ENCODE peak calls at places on chromosome 4, in six cellular contexts. M is upper lobe of right lung; N is stimulated activated CD4-positive, alpha-beta T cell treated with anti-CD3 and anti-CD28 coated beads, Interleukin-15, amount 100 ng/mL, for 1 hour; R is ureter; B is cardiac fibroblast; Y is astrocyte. T is an unnamed sample.

GRCh38 chr4:168883513-168883912 is 126.5 kb downstream of the CBR4 start:
- DNase-seq in Y (peak; percentile 47), B (peak; percentile 73), M (no peak), R (no peak), N (no peak), T (no peak)

GRCh38 chr4:43564601-43565000 is 672.1 kb downstream of the GRXCR1 start:
- DNase-seq in B (no peak), R (no peak), M (no peak), N (no peak), Y (no peak), T (no peak)

GRCh38 chr4:88771883-88772450 is 74.3 kb upstream of the NAP1L5 start:
- DNase-seq in Y (no peak), N (no peak), R (no peak), B (no peak), M (no peak), T (no peak)

GRCh38 chr4:107034982-107035710 is 967 bp downstream of the DKK2 start:
- DNase-seq in M (no peak), B (peak; percentile 23), N (no peak), Y (peak; percentile 31), R (no peak), T (peak; percentile 70)

GRCh38 chr4:33080262-33080661 is 2360.1 kb downstream of the PCDH7 start:
- DNase-seq in R (no peak), M (no peak), Y (no peak), B (peak; percentile 10), N (no peak), T (no peak)

GRCh38 chr4:138910914-138911336 is 104.7 kb upstream of the NOCT start:
- DNase-seq in R (peak; percentile 79), B (peak; percentile 91), M (peak; percentile 71), N (no peak), Y (peak; percentile 79), T (peak; percentile 74)

GRCh38 chr4:15244354-15244753 is 183.5 kb upstream of the C1QTNF7 start:
- DNase-seq in R (no peak), M (no peak), Y (peak; percentile 68), B (peak; percentile 62), N (no peak), T (no peak)

GRCh38 chr4:87916636-87917035 is 58.9 kb upstream of the SPP1 start:
- DNase-seq in R (no peak), N (no peak), M (no peak), Y (peak; percentile 51), B (no peak), T (peak; percentile 35)

GRCh38 chr4:122625156-122625555 is 4.3 kb upstream of the IL21 start:
- DNase-seq in M (no peak), Y (no peak), R (no peak), B (peak; percentile 80), N (no peak), T (no peak)

GRCh38 chr4:88779431-88779830 is 81.8 kb upstream of the NAP1L5 start:
- DNase-seq in N (no peak), M (no peak), B (peak; percentile 45), R (no peak), Y (peak; percentile 86), T (no peak)

GRCh38 chr4:34921391-34921790 is 1322.9 kb downstream of the ARAP2 start:
- DNase-seq in Y (no peak), M (no peak), N (no peak), B (no peak), R (no peak), T (no peak)

GRCh38 chr4:77181737-77182136 is 24.7 kb downstream of the CCNG2 start:
- DNase-seq in N (no peak), Y (no peak), R (no peak), M (no peak), B (no peak), T (no peak)

GRCh38 chr4:52957220-52957686 is 95.1 kb downstream of the RASL11B start:
- DNase-seq in B (no peak), M (no peak), Y (peak; percentile 24), R (no peak), N (no peak), T (no peak)

GRCh38 chr4:119667802-119668201 is 39.2 kb upstream of the PDE5A start:
- DNase-seq in B (no peak), Y (no peak), R (no peak), N (no peak), M (no peak), T (no peak)

GRCh38 chr4:151563194-151563593 is 154.2 kb downstream of the FHIP1A start:
- DNase-seq in Y (peak; percentile 31), N (no peak), B (no peak), M (no peak), R (peak; percentile 56), T (no peak)

GRCh38 chr4:22072240-22072639 is 123.7 kb upstream of the KCNIP4 start:
- DNase-seq in N (no peak), Y (no peak), M (no peak), B (no peak), R (no peak), T (no peak)

GRCh38 chr4:52015366-52015765 is 4.8 kb downstream of the LRRC66 start:
- DNase-seq in M (no peak), Y (no peak), N (no peak), B (no peak), R (no peak), T (no peak)

GRCh38 chr4:26884486-26884988 is 23.9 kb downstream of the STIM2 start:
- DNase-seq in B (peak; percentile 6), R (no peak), Y (no peak), M (no peak), N (no peak), T (no peak)

GRCh38 chr4:55661398-55662056 is 25.4 kb upstream of the NMU start:
- DNase-seq in M (no peak), N (no peak), Y (no peak), R (no peak), B (no peak), T (no peak)

GRCh38 chr4:127788517-127788916 is 6.4 kb downstream of the HSPA4L start:
- DNase-seq in B (peak; percentile 13), Y (no peak), M (no peak), N (no peak), R (no peak), T (no peak)

GRCh38 chr4:3418029-3418762 is 23.6 kb upstream of the HGFAC start:
- DNase-seq in Y (no peak), B (no peak), N (no peak), R (no peak), M (peak; percentile 52), T (peak; percentile 71)

GRCh38 chr4:149531861-149532260 is 283.8 kb downstream of the IQCM start:
- DNase-seq in B (peak; percentile 20), Y (peak; percentile 42), M (no peak), R (no peak), N (no peak), T (no peak)

GRCh38 chr4:15040916-15041463 is 38.7 kb downstream of the CPEB2 start:
- DNase-seq in Y (no peak), M (no peak), B (peak; percentile 43), R (no peak), N (no peak), T (no peak)

GRCh38 chr4:120568736-120569135 is 353.8 kb downstream of the PRDM5 start:
- DNase-seq in R (no peak), B (no peak), N (no peak), M (no peak), Y (no peak), T (no peak)

GRCh38 chr4:3179126-3179706 is 69.7 kb upstream of the MSANTD1 start:
- DNase-seq in M (no peak), Y (no peak), R (no peak), N (no peak), B (no peak), T (no peak)